ENCODE peak calls at places on chromosome 18, in four cellular contexts. I is aorta; B is stimulated activated CD8-positive, alpha-beta memory T cell treated with anti-CD3 and anti-CD28 coated beads, Interleukin-2, amount 100 ng/mL, for 48 hours; R is GM23338. S is an unnamed sample.

GRCh38 chr18:34773961-34774754 is 64.1 kb downstream of the DTNA start:
- DNase-seq in I (peak; percentile 77), B (no peak), R (no peak), S (peak; percentile 47)

GRCh38 chr18:45505497-45506206 is 109.6 kb upstream of the SLC14A2 start:
- DNase-seq in I (no peak), B (no peak), R (no peak), S (peak; percentile 87)

GRCh38 chr18:7630731-7631442 is 63.8 kb downstream of the PTPRM start:
- DNase-seq in I (no peak), B (no peak), R (no peak), S (no peak)

GRCh38 chr18:79610461-79611039 is 69.1 kb upstream of the CTDP1 start:
- DNase-seq in R (no peak), I (peak; percentile 63), B (no peak), S (no peak)

GRCh38 chr18:76380791-76381405 is 114.1 kb downstream of the ZNF516 start:
- DNase-seq in R (peak; percentile 88), I (peak; percentile 53), B (no peak), S (no peak)

GRCh38 chr18:2263303-2263702 is 308.0 kb downstream of the METTL4 start:
- DNase-seq in B (no peak), I (no peak), R (no peak), S (no peak)

GRCh38 chr18:39870586-39870985 is 2084.4 kb upstream of the PIK3C3 start:
- DNase-seq in R (no peak), B (no peak), I (no peak), S (no peak)

GRCh38 chr18:47577520-47577919 is 326.1 kb upstream of the SKOR2 start:
- DNase-seq in I (no peak), B (no peak), R (peak; percentile 51), S (no peak)

GRCh38 chr18:36185901-36186460 is 1.3 kb upstream of the MOCOS start:
- DNase-seq in R (no peak), I (no peak), B (no peak), S (no peak)

GRCh38 chr18:59660976-59661743 is 36.1 kb downstream of the CCBE1 start:
- DNase-seq in B (no peak), R (no peak), I (no peak), S (peak; percentile 91)